ENCODE peak calls at places on chromosomes 13 and 19, in seven cellular contexts. N, W, X, K, O, T and V are unnamed samples.

GRCh38 chr13:29733069-29733700 is 117.2 kb downstream of the UBL3 start:
- DNase-seq in N (no peak), W (no peak), X (no peak), K (no peak), O (no peak), T (no peak), V (no peak)

GRCh38 chr13:105327727-105328126 is 1207.7 kb downstream of the EFNB2 start:
- DNase-seq in N (no peak), W (no peak), X (no peak), K (peak), O (no peak), T (no peak), V (no peak)

GRCh38 chr19:18322318-18322758 is 538 bp downstream of the LSM4 start:
- DNase-seq in N (peak), W (no peak), X (no peak), K (peak), O (peak), T (no peak), V (no peak)

GRCh38 chr19:52099497-52100138 is 4.1 kb upstream of the ZNF841 start:
- DNase-seq in N (no peak), W (no peak), X (no peak), K (no peak), O (peak), T (no peak), V (no peak)

GRCh38 chr19:15431396-15432017 is 12.7 kb upstream of the AKAP8L start:
- DNase-seq in N (no peak), W (no peak), X (no peak), K (no peak), O (no peak), T (peak), V (no peak)

GRCh38 chr19:5394907-5395505 is 54.4 kb upstream of the PTPRS start:
- DNase-seq in N (no peak), W (no peak), X (no peak), K (no peak), O (no peak), T (no peak), V (no peak)

GRCh38 chr13:101767096-101767495 is 314.6 kb downstream of the ITGBL1 start:
- DNase-seq in N (no peak), W (no peak), X (no peak), K (no peak), O (no peak), T (no peak), V (no peak)

GRCh38 chr13:44142540-44142867 is 231.1 kb upstream of the SERP2 start:
- DNase-seq in N (no peak), W (no peak), X (no peak), K (no peak), O (no peak), T (peak), V (no peak)

GRCh38 chr19:10871711-10872550 is 578 bp downstream of the CARM1 start:
- DNase-seq in N (peak), W (no peak), X (peak), K (no peak), O (no peak), T (peak), V (no peak)

GRCh38 chr13:100600915-100601314 is 12.3 kb upstream of the GGACT start:
- DNase-seq in N (no peak), W (no peak), X (no peak), K (no peak), O (no peak), T (no peak), V (no peak)

GRCh38 chr13:100601716-100602115 is 13.1 kb upstream of the GGACT start:
- DNase-seq in N (no peak), W (no peak), X (no peak), K (no peak), O (no peak), T (no peak), V (no peak)

GRCh38 chr13:100602472-100603142 is 14.0 kb upstream of the GGACT start:
- DNase-seq in N (no peak), W (no peak), X (no peak), K (no peak), O (no peak), T (no peak), V (no peak)

GRCh38 chr13:100608906-100609305 is 20.3 kb upstream of the GGACT start:
- DNase-seq in N (peak), W (no peak), X (no peak), K (no peak), O (peak), T (no peak), V (no peak)

GRCh38 chr13:100604909-100605308 is 16.3 kb upstream of the GGACT start:
- DNase-seq in N (no peak), W (no peak), X (no peak), K (no peak), O (no peak), T (no peak), V (no peak)
- TF ChIP-seq CTCF in N (no peak), W (no peak), X (no peak), K (no peak), O (no peak), T (no peak), V (no peak)

GRCh38 chr19:58406818-58407657 is 1.4 kb upstream of the ZNF584 start:
- DNase-seq in N (no peak), W (no peak), X (no peak), K (no peak), O (no peak), T (no peak), V (no peak)
- TF ChIP-seq CTCF in N (no peak), W (no peak), X (peak), K (peak), O (peak), T (no peak), V (peak)

DNA sequence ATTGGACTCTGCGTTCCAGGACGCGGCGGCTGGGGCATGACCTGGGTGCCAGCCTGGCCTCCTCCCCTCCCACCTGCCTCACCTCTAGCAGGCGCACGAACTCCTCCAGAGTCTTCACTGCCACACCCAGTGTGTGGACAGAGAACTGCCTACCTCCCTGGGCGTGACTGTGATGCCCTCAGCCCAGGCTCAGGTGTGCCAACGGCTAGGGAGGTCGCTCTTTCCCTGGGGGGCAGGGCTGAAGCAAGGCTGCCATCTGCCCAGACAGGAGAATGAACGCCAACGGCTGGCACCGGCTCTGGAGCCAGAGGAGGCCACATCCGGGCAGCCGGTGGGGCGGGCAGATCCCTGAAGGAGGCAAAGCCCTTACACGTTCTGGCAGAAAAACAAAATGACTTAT is 11.3 kb downstream of the NANOS3 start:
- DNase-seq in N (no peak), W (no peak), X (no peak), K (no peak), O (no peak), T (no peak), V (no peak)
- TF ChIP-seq CTCF in N (no peak), W (no peak), X (no peak), K (no peak), O (no peak), T (no peak), V (no peak)

DNA sequence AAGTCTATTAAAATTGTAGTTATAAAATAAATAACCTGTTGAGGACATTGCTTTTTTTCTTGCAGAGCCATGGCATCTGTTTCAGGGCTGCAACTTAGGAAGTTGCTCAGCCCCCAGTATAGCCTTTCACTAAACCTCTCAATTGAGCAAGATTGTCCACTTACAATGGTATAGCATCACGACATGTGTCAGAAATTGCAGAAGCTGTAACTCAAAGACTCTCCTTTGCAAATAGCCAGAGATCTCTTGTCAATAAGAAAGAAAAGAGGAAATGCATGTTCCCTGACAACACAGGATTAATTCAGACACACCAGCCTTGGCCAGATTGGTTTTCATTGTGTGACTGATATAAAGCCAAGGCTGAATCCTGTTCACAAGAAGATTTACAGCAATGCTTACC is 38.7 kb upstream of the CYSLTR2 start:
- DNase-seq in N (no peak), W (no peak), X (no peak), K (no peak), O (no peak), T (no peak), V (no peak)
- TF ChIP-seq CTCF in N (no peak), W (no peak), X (no peak), K (no peak), O (no peak), T (no peak), V (no peak)

GRCh38 chr13:75255653-75256052 is 226.3 kb downstream of the TBC1D4 start:
- DNase-seq in N (no peak), W (no peak), X (no peak), K (no peak), O (no peak), T (no peak), V (no peak)

GRCh38 chr13:75256922-75257321 is 225.0 kb downstream of the TBC1D4 start:
- DNase-seq in N (no peak), W (no peak), X (no peak), K (no peak), O (peak), T (no peak), V (no peak)

GRCh38 chr13:75255159-75255558 is 226.8 kb downstream of the TBC1D4 start:
- DNase-seq in N (no peak), W (no peak), X (no peak), K (no peak), O (no peak), T (no peak), V (no peak)

GRCh38 chr13:75263741-75264407 is 218.1 kb downstream of the TBC1D4 start:
- DNase-seq in N (no peak), W (no peak), X (no peak), K (peak), O (peak), T (no peak), V (no peak)

GRCh38 chr13:75258159-75258782 is 223.7 kb downstream of the TBC1D4 start:
- DNase-seq in N (peak), W (no peak), X (no peak), K (peak), O (peak), T (no peak), V (no peak)
- TF ChIP-seq CTCF in N (peak), W (peak), X (peak), K (peak), O (peak), T (no peak), V (peak)

DNA sequence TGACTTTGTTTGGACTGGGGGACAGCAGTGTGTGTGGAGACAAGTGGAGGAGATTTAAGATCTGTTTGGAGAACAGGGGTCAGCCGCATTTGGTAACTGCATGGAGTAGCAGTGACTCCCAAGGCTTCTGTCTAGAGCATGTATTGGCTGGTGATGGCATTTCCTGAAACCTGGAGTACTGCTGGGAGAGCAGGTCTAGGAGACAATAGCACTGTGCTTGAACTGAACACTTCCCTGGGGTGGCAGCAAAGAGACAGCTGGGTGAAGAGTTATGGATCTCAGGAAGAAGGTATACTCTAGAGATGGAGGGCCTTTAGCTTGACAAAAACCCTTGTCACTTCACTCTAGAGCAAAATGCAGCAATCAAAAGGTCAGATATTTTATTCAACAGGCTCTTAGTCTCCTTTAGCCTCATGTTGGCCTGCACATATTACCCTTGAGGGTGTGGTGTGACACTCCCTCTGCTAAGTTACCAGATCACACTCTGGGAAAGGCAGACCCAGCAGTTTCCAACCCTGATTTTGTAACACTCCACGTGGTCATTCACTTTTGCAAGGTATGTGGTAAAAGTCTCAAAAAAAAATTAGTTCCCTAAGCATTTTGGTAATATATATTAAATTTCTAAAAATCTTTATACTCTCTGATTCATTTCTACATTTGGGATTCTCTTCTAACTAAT is 70.2 kb downstream of the DHRS12 start:
- DNase-seq in N (no peak), W (no peak), X (no peak), K (no peak), O (peak), T (no peak), V (no peak)
- TF ChIP-seq CTCF in N (no peak), W (no peak), X (no peak), K (no peak), O (no peak), T (no peak), V (no peak)

GRCh38 chr13:26605845-26606244 is 48.4 kb downstream of the WASF3 start:
- DNase-seq in N (no peak), W (no peak), X (no peak), K (no peak), O (no peak), T (no peak), V (no peak)
- TF ChIP-seq CTCF in N (no peak), W (no peak), X (no peak), K (peak), O (no peak), T (no peak), V (peak)

DNA sequence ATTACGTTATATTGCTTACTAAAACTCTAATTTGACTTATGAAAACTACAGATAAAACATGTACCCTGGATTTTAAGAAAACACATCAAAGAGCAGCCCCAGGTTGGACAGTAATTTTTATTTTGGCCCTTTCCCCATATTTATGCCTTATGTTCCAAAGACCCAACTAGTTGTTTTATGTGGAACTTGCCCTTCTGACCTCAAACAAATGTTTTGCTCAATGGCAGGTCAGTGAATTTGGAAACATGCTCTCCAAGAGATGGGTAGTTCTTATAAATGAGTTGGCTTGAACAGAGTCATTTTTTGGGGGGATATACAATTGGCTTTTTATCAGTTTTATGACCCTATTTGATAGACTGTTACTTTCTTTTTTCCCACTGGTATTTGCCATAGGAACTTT is 360.0 kb downstream of the HS6ST3 start:
- DNase-seq in N (no peak), W (no peak), X (no peak), K (no peak), O (no peak), T (no peak), V (no peak)
- TF ChIP-seq CTCF in N (no peak), W (no peak), X (no peak), K (no peak), O (no peak), T (no peak), V (no peak)

DNA sequence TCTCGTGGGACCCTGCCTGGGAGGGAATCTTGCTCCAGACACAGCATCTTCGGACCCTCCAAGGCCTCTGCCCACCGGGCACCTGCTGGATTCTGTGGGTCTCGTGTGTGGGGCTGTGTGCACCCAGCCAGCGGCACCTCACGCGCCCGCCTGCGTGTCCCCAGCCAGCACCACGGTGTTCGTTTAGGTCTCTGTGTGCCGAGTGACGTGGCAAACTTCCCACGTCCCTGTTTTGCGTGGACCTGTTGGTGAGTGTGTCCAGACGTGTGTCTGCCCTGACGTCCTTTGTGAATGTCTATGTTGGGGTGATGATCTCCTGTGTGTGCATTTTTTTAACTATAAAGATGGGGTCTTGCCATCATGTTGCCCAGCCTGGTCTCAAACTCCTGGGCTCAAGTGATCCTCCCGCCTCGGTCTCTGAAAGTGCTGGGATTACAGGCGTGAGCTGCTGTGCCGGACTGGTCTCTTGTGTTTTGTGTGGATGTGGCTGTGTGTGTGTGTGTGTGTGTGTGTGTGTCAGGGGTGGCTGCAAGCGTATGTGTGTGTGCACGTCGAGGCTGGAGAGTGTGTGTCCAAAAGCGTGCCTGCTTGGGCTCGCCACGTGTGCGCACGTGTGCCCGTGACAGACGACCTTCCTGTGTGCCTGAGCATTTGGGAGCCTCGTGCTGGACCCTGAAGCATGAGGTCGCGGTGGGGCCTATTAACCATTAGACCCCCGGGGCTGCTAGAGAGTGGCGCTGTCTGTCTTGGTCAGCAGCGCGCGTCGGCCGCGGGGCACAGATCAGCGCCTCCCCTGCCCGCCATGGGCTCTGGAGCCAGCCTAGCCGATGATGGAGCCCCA is 15.7 kb downstream of the ARID3A start:
- DNase-seq in N (no peak), W (no peak), X (no peak), K (no peak), O (no peak), T (no peak), V (no peak)
- TF ChIP-seq CTCF in N (no peak), W (no peak), X (no peak), K (no peak), O (no peak), T (no peak), V (no peak)